ENCODE peak calls at places on chromosomes 16 and 17, in ten cellular contexts. T is NCI-H1092 treated with DMSO at 0.1 percent for 48 hours, C is DMS 273 treated with DMSO at 0.1 percent for 48 hours, S is amniotic epithelial cell, U is dorsolateral prefrontal cortex, V is lower leg skin, H is hypothalamus, E is naive B cell, L is DMS79 treated with DMSO at 0.1 percent for 48 hours, M is HCEC 1CT. A is an unnamed sample.

GRCh38 chr17:5557485-5557884 is 26.8 kb downstream of the NLRP1 start:
- DNase-seq in T (no peak), C (no peak), S (peak), U (no peak), V (no peak), H (no peak), E (no peak), L (no peak), M (peak), A (no peak)

GRCh38 chr17:46972346-46972745 is 6.7 kb downstream of the RPRML start:
- DNase-seq in T (peak), C (no peak), S (no peak), U (no peak), V (peak), H (no peak), E (no peak), L (no peak), M (no peak), A (no peak)

GRCh38 chr16:519425-519824 is 8.1 kb upstream of the CAPN15 start:
- DNase-seq in T (no peak), C (no peak), S (no peak), U (no peak), V (no peak), H (no peak), E (no peak), L (no peak), M (no peak), A (no peak)

GRCh38 chr16:49513040-49513439 is 139.4 kb downstream of the C16orf78 start:
- DNase-seq in T (peak), C (peak), S (no peak), U (no peak), V (no peak), H (no peak), E (no peak), L (no peak), M (no peak), A (peak)

GRCh38 chr17:58193641-58194259 is 1.2 kb downstream of the EPX start:
- DNase-seq in T (no peak), C (no peak), S (no peak), U (no peak), V (no peak), H (no peak), E (no peak), L (no peak), M (no peak), A (no peak)

GRCh38 chr16:69926241-69926640 is 24.9 kb upstream of the CLEC18A start:
- DNase-seq in T (no peak), C (no peak), S (no peak), U (no peak), V (no peak), H (no peak), E (no peak), L (no peak), M (no peak), A (no peak)

GRCh38 chr17:82388223-82388921 is 16.8 kb downstream of the UTS2R start:
- DNase-seq in T (no peak), C (no peak), S (no peak), U (no peak), V (no peak), H (no peak), E (no peak), L (no peak), M (no peak), A (no peak)

GRCh38 chr16:70018254-70018653 is 67.1 kb downstream of the CLEC18A start:
- DNase-seq in T (no peak), C (peak), S (peak), U (no peak), V (no peak), H (no peak), E (peak), L (no peak), M (peak), A (peak)

GRCh38 chr17:78677303-78678219 is 100.4 kb upstream of the DNAH17 start:
- DNase-seq in T (no peak), C (no peak), S (peak), U (no peak), V (no peak), H (no peak), E (no peak), L (no peak), M (no peak), A (no peak)

GRCh38 chr17:42133461-42134041 is 10.9 kb downstream of the HSPB9 start:
- DNase-seq in T (peak), C (peak), S (no peak), U (no peak), V (no peak), H (no peak), E (peak), L (peak), M (no peak), A (peak)

A was measured in NAMALWA.